ENCODE peak calls at places on chromosomes 11 and 22, in four cellular contexts. U is transverse colon, B is IMR-90, L is GM12878. C is an unnamed sample.

GRCh38 chr11:86374586-86374985 is at the start of gene CCDC81:
- DNase-seq in U (no peak), B (no peak), L (no peak), C (peak)

GRCh38 chr11:4194889-4195288 is 100.3 kb downstream of the RRM1 start:
- DNase-seq in U (no peak), B (no peak), L (no peak), C (peak)

GRCh38 chr11:86116386-86116726 is 47.5 kb upstream of the PICALM start:
- DNase-seq in U (no peak), B (peak), L (peak), C (no peak)

GRCh38 chr11:88377661-88378060 is 40.1 kb upstream of the CTSC start:
- DNase-seq in U (no peak), B (no peak), L (no peak), C (no peak)

GRCh38 chr11:13761712-13762111 is 93.2 kb downstream of the FAR1 start:
- DNase-seq in U (no peak), B (peak), L (no peak), C (no peak)

GRCh38 chr11:57644748-57645715 is 4.7 kb downstream of the YPEL4 start:
- DNase-seq in U (peak), B (peak), L (no peak), C (peak)

GRCh38 chr22:31148953-31149627 is 8.8 kb upstream of the PLA2G3 start:
- DNase-seq in U (peak), B (peak), L (no peak), C (peak)

GRCh38 chr11:134544095-134544815 is 132.2 kb upstream of the B3GAT1 start:
- DNase-seq in U (no peak), B (no peak), L (no peak), C (no peak)

GRCh38 chr11:63841554-63841953 is 2.6 kb downstream of the MARK2 start:
- DNase-seq in U (no peak), B (peak), L (no peak), C (no peak)

GRCh38 chr11:100329352-100329751 is 357.7 kb upstream of the ARHGAP42 start:
- DNase-seq in U (no peak), B (no peak), L (no peak), C (no peak)

GRCh38 chr11:130052556-130052955 is 17.1 kb upstream of the APLP2 start:
- DNase-seq in U (no peak), B (no peak), L (no peak), C (no peak)

GRCh38 chr11:12376259-12376971 is 956 bp upstream of the PARVA start:
- DNase-seq in U (peak), B (peak), L (no peak), C (no peak)

GRCh38 chr11:9351321-9351881 is 33.1 kb upstream of the IPO7 start:
- DNase-seq in U (no peak), B (no peak), L (no peak), C (no peak)

GRCh38 chr11:118230088-118230487 is 5.3 kb upstream of the JAML start:
- DNase-seq in U (no peak), B (no peak), L (no peak), C (no peak)

GRCh38 chr22:42396621-42397331 is 35.4 kb downstream of the NFAM1 start:
- DNase-seq in U (peak), B (no peak), L (no peak), C (no peak)

GRCh38 chr11:31788066-31788465 is 23.1 kb downstream of the PAX6 start:
- DNase-seq in U (no peak), B (no peak), L (no peak), C (no peak)

GRCh38 chr11:81548123-81548522 is 1185.5 kb downstream of the FAM181B start:
- DNase-seq in U (no peak), B (no peak), L (no peak), C (no peak)

GRCh38 chr11:128196235-128196634 is 391.1 kb downstream of the ETS1 start:
- DNase-seq in U (no peak), B (no peak), L (no peak), C (no peak)

GRCh38 chr11:45323598-45324249 is 37.6 kb upstream of the SYT13 start:
- DNase-seq in U (no peak), B (no peak), L (no peak), C (no peak)

GRCh38 chr11:72773291-72773690 is 20.6 kb downstream of the STARD10 start:
- DNase-seq in U (no peak), B (peak), L (no peak), C (no peak)

GRCh38 chr22:20268350-20269012 is 363 bp upstream of the RTN4R start:
- DNase-seq in U (peak), B (peak), L (no peak), C (peak)

GRCh38 chr11:3684129-3684685 is 13.0 kb upstream of the CHRNA10 start:
- DNase-seq in U (no peak), B (no peak), L (no peak), C (no peak)

GRCh38 chr11:63165710-63166310 is 21.8 kb upstream of the SLC22A24 start:
- DNase-seq in U (no peak), B (no peak), L (no peak), C (no peak)

GRCh38 chr11:62592989-62593421 is 1.7 kb upstream of the TUT1 start:
- DNase-seq in U (no peak), B (no peak), L (no peak), C (no peak)

DNA sequence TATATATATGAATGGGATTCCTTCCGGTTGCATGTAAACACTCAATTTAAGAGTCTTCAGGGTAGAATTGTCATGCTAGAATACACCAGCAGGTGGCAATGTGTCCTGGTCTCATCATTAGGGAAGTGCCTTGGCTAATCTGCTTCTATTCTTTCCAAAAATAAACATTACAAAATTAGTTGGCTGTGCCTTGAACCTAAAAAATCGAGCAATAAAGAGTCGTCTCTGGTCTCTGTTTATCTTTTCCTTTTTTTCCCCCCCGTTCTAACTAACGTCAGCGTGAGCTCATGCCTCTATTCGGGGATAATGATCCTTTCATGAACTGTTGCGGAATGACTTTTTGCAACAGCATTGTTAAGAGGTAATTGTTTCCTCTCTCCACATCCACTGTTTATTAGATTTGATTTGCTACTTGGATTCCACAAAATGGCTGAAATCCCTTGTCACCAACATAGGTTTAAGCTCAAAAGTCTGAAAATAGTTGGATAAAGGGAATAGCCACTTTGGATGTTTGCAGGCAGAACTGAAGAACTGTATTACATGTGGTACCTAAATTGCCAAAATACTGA is 1.2 kb upstream of the ARHGEF12 start:
- DNase-seq in U (peak), B (peak), L (peak), C (peak)
- TF ChIP-seq POLR2A in U (no peak), B (no peak), L (no peak), C (no peak)

GRCh38 chr22:34236527-34236926 is 316.3 kb upstream of the LARGE1 start:
- DNase-seq in U (no peak), B (no peak), L (no peak), C (no peak)
- TF ChIP-seq POLR2A in U (no peak), B (no peak), L (no peak), C (no peak)

GRCh38 chr11:75261902-75262361 is 21.4 kb downstream of the TPBGL start:
- DNase-seq in U (peak), B (no peak), L (no peak), C (no peak)

GRCh38 chr11:75263944-75264349 is 23.4 kb downstream of the TPBGL start:
- DNase-seq in U (peak), B (peak), L (no peak), C (peak)

GRCh38 chr11:75261474-75261847 is 20.9 kb downstream of the TPBGL start:
- DNase-seq in U (peak), B (no peak), L (no peak), C (no peak)

GRCh38 chr11:75262961-75263852 is 22.6 kb downstream of the TPBGL start:
- DNase-seq in U (peak), B (no peak), L (no peak), C (no peak)

DNA sequence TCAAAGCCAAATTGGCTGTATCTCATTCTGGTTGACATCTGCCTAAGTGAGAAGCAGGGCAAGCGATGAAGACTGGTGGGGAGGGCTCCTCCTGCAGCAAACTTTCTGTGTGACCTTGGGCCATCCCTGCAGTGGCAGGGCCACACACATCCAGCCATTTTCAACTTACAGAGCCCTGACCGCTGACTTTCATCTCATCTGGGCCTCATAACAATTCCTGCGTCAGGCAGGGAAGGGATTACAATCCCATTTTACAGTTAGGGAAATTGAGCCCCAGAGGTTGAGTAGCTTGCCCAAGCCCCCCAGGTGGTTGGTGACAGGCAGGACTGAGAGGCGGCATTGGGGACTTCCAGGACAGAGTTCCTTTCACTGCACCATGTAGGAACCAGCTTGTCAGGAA is 21.9 kb downstream of the TPBGL start:
- DNase-seq in U (peak), B (no peak), L (no peak), C (no peak)
- TF ChIP-seq POLR2A in U (no peak), B (no peak), L (no peak), C (no peak)

GRCh38 chr11:120123946-120124345 is 14.0 kb downstream of the TRIM29 start:
- DNase-seq in U (peak), B (no peak), L (no peak), C (no peak)
- TF ChIP-seq POLR2A in U (no peak), B (no peak), L (no peak), C (no peak)

GRCh38 chr11:119370486-119371046 is 10.9 kb downstream of the USP2 start:
- DNase-seq in U (peak), B (no peak), L (no peak), C (no peak)
- TF ChIP-seq POLR2A in U (no peak), B (no peak), L (no peak), C (no peak)

GRCh38 chr11:113178671-113179070 is 135.7 kb upstream of the TTC12 start:
- DNase-seq in U (no peak), B (no peak), L (no peak), C (no peak)
- TF ChIP-seq POLR2A in U (no peak), B (no peak), L (no peak), C (no peak)

DNA sequence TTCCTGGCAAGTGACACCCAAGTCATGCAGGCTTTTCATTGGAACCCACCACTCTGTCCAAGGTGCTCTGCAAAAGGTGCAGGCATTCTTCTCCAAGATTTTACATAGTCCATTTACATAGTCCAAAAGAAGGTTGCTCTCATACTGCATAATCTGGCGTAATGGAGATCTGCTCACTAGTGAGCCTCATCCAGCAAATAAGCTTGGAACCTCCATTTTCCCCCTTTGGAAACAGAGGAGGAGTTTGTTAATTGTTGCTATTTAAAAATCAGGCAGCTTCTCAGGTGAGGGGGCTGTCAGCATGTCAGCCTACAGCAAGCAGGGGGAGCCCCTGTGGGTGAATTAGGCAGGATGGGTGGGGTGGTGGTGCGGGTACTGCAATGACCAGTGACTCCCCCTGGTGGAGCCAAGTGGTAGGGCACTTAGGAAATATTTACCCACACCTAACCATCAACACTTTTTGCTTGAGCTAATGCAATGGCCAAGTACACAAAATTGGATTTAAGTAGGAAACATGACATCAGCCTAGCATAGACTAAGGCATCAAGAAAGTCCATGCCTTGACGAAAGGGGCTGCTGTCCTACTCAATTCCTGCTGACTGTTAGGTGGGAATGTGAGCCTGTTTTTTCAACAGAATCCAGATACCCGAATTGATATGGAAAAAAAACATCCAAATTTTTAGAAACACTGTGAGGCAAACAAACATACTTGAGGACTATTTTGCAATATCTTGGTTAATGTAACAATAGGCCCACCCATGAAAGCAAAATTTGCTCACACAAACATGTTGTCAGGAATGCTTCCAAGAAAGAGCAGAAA is 64.5 kb downstream of the AMBRA1 start:
- DNase-seq in U (peak), B (peak), L (no peak), C (peak)
- TF ChIP-seq POLR2A in U (no peak), B (no peak), L (no peak), C (no peak)

DNA sequence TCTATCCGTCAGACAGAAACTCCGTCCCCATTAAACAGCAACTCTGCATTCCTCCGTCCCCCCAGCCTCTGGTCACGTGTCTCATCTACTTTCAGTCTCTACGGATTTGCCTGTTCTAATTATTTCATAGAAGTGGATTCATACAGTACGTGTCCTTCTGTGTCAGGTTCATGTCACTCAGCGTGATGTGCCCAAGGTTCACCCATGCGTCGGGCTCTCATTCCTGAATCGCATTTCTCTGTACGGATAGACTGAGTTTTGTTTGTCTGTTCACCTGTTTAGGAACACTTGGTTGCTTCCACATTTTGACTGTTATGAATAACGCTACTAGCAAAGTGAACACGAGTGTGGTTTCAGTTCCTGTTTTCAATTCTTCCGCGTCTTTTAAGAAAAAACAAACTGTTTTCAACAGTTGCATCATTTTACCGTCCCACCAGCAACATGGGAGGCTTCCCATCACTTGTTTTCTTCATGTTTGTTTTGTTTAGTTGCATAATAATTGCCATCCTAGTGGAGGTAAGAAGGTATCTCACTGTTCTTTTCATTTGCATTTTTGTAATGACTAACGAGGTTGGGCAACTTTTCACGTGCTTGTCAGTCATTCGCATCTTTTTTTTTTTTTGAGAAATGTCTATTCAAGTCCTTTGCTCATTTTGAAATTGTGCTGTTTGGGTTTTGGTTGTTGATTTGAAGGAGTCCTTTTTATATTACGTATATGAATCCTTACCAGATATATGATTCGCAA is 8.9 kb upstream of the NLRP6 start:
- DNase-seq in U (no peak), B (no peak), L (peak), C (peak)
- TF ChIP-seq POLR2A in U (peak), B (no peak), L (no peak), C (peak)

C was measured in erythroblast.